ENCODE peak calls at places on chromosomes 11 and 22, in five cellular contexts. L is CD8-positive, alpha-beta T cell; B is cardiac fibroblast; T is KG1; S is central memory CD4-positive, alpha-beta T cell. U is an unnamed sample.

GRCh38 chr22:24157783-24158170 is 23.5 kb upstream of the SUSD2 start:
- DNase-seq in T (no peak), B (peak), L (no peak), S (no peak), U (no peak)

GRCh38 chr22:18973264-18974031 is 37.4 kb upstream of the PRODH start:
- DNase-seq in B (no peak), S (no peak), T (no peak), L (no peak), U (no peak)

GRCh38 chr11:119533462-119533861 is 110.5 kb upstream of the THY1 start:
- DNase-seq in S (no peak), L (no peak), B (no peak), T (no peak), U (no peak)

GRCh38 chr11:8095356-8095755 is 14.3 kb downstream of the TUB start:
- DNase-seq in S (no peak), B (no peak), T (no peak), L (no peak), U (no peak)

GRCh38 chr11:71096751-71097388 is 155.5 kb downstream of the SHANK2 start:
- DNase-seq in L (no peak), B (no peak), T (no peak), S (no peak), U (no peak)

GRCh38 chr11:15845261-15845660 is 511.1 kb downstream of the SOX6 start:
- DNase-seq in B (no peak), S (no peak), T (no peak), L (no peak), U (no peak)

GRCh38 chr11:119335655-119336543 is 1.6 kb downstream of the RNF26 start:
- DNase-seq in B (no peak), S (no peak), T (no peak), L (no peak), U (no peak)

GRCh38 chr11:29527391-29527936 is 489.4 kb downstream of the KCNA4 start:
- DNase-seq in T (peak), B (peak), S (no peak), L (no peak), U (peak)

GRCh38 chr22:43853328-43853931 is 8.9 kb downstream of the SULT4A1 start:
- DNase-seq in T (no peak), L (no peak), S (no peak), B (no peak), U (no peak)

GRCh38 chr22:39266398-39267030 is 21.7 kb upstream of the PDGFB start:
- DNase-seq in B (peak), L (no peak), T (no peak), S (no peak), U (no peak)

GRCh38 chr22:44436656-44437492 is 61.2 kb downstream of the RTL6 start:
- DNase-seq in B (no peak), S (no peak), L (no peak), T (no peak), U (no peak)

GRCh38 chr11:76667856-76668255 is 2.7 kb downstream of the LRRC32 start:
- DNase-seq in B (no peak), L (no peak), S (no peak), T (no peak), U (no peak)

GRCh38 chr11:106986261-106986660 is 32.0 kb downstream of the GUCY1A2 start:
- DNase-seq in L (no peak), S (no peak), B (peak), T (no peak), U (no peak)